ENCODE peak calls at places on chromosomes 1 and 21, in ten cellular contexts. X is foreskin fibroblast; R is A673; B is ovary; I is fibroblast of pulmonary artery; O is left lung; Y is kidney epithelial cell; V is CD8-positive, alpha-beta T cell; P is GM06990; E is prostate gland. F is an unnamed sample.

GRCh38 chr1:41722184-41722583 is 196.5 kb downstream of the HIVEP3 start:
- DNase-seq in I (no peak), R (peak), V (no peak), X (no peak), B (no peak), O (no peak), P (no peak), Y (no peak), E (no peak), F (no peak)

GRCh38 chr1:85289207-85289847 is 12.9 kb upstream of the BCL10 start:
- DNase-seq in X (peak), I (peak), Y (peak), V (no peak), O (no peak), E (no peak), B (no peak), R (no peak), P (no peak), F (no peak)

GRCh38 chr1:212228591-212229119 is 56.6 kb upstream of the PPP2R5A start:
- DNase-seq in R (no peak), B (no peak), Y (no peak), E (peak), V (no peak), P (no peak), X (peak), I (no peak), O (peak), F (no peak)

GRCh38 chr1:215631489-215631888 is 64.4 kb downstream of the KCTD3 start:
- DNase-seq in X (no peak), P (no peak), O (no peak), I (no peak), V (no peak), E (no peak), B (no peak), Y (no peak), R (peak), F (no peak)

GRCh38 chr1:52632732-52633290 is at the start of gene SHISAL2A:
- DNase-seq in O (peak), Y (no peak), B (no peak), I (peak), X (no peak), V (peak), E (no peak), P (peak), R (no peak), F (no peak)

GRCh38 chr1:154608522-154609294 is 722 bp upstream of the ADAR start:
- DNase-seq in X (peak), P (peak), V (peak), O (peak), Y (no peak), I (peak), E (peak), B (no peak), R (peak), F (no peak)

GRCh38 chr1:6603424-6603850 is 768 bp upstream of the KLHL21 start:
- DNase-seq in I (peak), O (peak), V (peak), R (peak), P (peak), E (no peak), Y (no peak), B (peak), X (peak), F (no peak)

GRCh38 chr1:91885331-91885715 is 628 bp downstream of the TGFBR3 start:
- DNase-seq in E (peak), P (peak), B (peak), R (no peak), X (no peak), O (peak), Y (no peak), V (peak), I (peak), F (no peak)

GRCh38 chr1:205374205-205375078 is 17.7 kb upstream of the KLHDC8A start:
- DNase-seq in X (no peak), B (no peak), V (no peak), Y (peak), I (peak), O (no peak), E (no peak), R (no peak), P (no peak), F (no peak)

DNA sequence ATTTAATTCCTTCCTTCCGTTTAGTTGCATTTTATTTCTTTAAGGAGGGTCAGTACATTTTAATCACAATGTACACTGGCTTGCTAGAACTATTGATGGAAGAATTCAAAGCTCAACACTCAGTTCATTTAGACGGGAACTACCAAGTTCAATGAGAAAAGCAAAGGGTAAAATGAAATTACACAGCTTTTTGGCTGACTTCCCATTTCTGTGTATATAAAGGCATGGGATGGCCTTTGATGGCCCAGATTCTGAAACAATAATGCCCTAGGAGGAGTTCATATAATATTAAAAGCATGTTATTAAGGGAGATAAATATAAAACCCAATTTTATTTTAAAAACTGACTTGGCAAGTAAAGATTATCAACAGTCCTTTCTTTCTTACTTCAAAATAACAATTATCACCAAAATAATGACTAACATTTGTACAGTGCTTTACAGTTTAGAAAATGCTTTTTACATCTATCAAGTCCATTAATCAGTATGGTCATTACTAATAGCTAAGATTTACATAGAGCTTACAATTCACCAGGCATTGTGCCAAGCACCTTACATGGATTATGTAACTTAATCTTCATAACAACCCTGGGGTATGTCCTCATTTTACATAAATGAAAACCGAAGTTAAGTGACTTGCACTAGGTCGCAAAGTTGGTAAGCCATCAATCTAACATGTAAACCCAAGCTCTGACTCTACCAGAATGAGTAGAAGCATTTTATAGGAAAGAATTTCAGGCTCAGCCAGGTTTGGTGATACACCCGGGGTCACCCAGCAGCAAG is 402.4 kb downstream of the OMA1 start:
- DNase-seq in V (no peak), X (no peak), B (no peak), O (no peak), I (no peak), Y (no peak), E (no peak), R (peak), P (no peak), F (no peak)
- H3K4me3 ChIP-seq in V (no peak), X (no peak), B (no peak), O (no peak), I (no peak), Y (no peak), E (no peak), R (no peak), P (no peak), F (no peak)

GRCh38 chr1:31642366-31642765 is 2.3 kb downstream of the PEF1 start:
- DNase-seq in X (no peak), I (no peak), P (no peak), R (no peak), B (no peak), E (no peak), V (no peak), O (no peak), Y (no peak), F (no peak)

GRCh38 chr1:31640964-31641363 is 3.7 kb downstream of the PEF1 start:
- DNase-seq in V (no peak), B (no peak), I (no peak), Y (no peak), R (no peak), P (no peak), X (no peak), E (no peak), O (no peak), F (no peak)

GRCh38 chr1:31639543-31639942 is 5.1 kb downstream of the PEF1 start:
- DNase-seq in I (peak), Y (no peak), X (peak), B (no peak), V (no peak), R (peak), E (no peak), P (no peak), O (no peak), F (no peak)

GRCh38 chr1:31637915-31638673 is 6.6 kb downstream of the PEF1 start:
- DNase-seq in P (no peak), I (no peak), O (no peak), R (no peak), B (no peak), E (no peak), V (no peak), X (no peak), Y (no peak), F (no peak)

GRCh38 chr1:31640179-31640578 is 4.5 kb downstream of the PEF1 start:
- DNase-seq in X (no peak), B (no peak), P (no peak), I (no peak), O (no peak), R (no peak), Y (no peak), E (no peak), V (no peak), F (no peak)
- TF ChIP-seq CTCF in X (no peak), B (no peak), P (no peak), I (no peak), O (no peak), R (no peak), Y (no peak), E (no peak), V (no peak), F (no peak)

DNA sequence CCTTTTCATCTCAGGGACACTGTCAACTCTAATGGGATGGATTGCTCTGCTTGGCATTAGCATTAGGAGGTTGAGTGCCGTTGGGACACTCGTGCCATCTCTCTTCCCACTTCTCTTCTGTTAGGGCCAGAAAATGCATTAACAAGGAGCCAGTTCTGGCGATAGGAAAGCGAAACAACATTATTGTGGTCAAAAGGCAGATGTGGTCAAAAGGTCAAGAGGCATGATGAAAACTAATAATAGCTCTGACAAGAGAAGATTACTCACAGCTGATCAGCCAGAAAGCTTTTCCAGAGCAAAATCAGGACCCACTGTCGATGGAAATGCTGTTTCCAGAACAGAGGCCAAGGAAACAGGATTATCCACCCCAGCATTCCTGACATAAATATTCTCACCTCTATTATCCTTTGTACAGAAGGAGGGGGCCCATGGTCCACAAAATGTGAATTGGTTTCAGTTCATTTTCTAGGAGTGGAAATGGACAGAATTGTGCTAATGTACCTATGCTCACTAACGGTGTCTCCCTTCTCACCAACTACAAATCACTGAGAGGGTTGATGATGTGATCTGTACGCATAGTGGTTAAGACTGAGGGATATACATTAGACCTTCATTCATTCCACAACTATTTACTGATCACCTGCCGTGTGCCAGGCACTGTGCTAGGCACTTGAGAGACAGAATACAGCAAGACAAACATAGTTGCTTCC is 72.0 kb downstream of the ST6GALNAC5 start:
- DNase-seq in Y (peak), E (no peak), O (no peak), I (peak), P (no peak), V (no peak), X (peak), R (no peak), B (no peak), F (no peak)
- H3K4me3 ChIP-seq in Y (no peak), E (no peak), O (no peak), I (no peak), P (no peak), V (no peak), X (no peak), R (no peak), B (no peak), F (no peak)

GRCh38 chr21:39445339-39446269 is at the start of gene LCA5L:
- DNase-seq in B (peak), O (peak), X (peak), V (peak), I (peak), Y (no peak), R (peak), P (peak), E (peak), F (peak)
- TF ChIP-seq CTCF in B (no peak), O (no peak), X (no peak), V (no peak), I (peak), Y (no peak), R (peak), P (peak), E (no peak), F (peak)

DNA sequence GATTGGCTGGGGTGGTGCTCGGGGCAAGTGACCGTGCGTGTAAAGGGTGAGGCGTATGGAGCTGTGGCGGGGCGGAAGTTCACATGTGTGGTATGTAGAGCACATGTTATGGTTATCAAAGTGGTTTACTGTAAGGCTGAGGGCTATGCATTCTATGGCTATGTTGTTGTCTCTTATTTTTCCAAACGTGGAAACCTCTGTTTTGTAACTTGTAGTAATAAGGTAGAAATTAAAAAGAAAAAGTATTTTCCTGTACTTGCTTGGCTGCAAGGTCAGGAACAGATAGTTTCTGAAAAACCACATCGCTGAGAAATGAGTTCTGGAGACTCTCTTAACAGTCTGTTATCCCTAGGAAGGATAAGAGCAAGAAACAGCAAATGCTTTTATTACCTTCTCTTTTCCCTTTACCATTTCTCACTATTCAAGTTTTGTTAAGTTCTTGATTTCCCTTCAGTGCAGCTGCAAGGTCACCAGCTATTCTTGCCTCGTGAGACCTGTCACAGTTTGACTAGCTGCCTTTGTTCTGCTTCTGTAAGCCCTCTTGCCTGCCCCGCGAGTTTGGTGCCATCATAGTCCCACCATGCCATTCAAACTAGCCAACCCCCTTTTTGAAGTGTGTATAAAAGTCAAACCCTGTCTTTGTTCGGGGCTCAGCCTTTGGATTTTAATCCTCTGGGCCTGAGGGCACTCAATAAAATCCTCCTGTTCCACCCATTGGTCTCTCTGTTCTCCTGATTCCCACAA is 9.5 kb downstream of the RNU1-2 start:
- DNase-seq in B (peak), P (peak), O (peak), I (peak), E (no peak), X (peak), R (peak), Y (peak), V (peak), F (peak)
- H3K4me3 ChIP-seq in B (peak), P (peak), O (peak), I (peak), E (peak), X (peak), R (peak), Y (peak), V (peak), F (peak)

F was measured in GM12864.